ENCODE peak calls at places on chromosomes 11 and 22, in five cellular contexts. One of them, this sample, is unnamed.

GRCh38 chr11:36388086-36388485 is 92.0 kb downstream of the PRR5L start:
- DNase-seq in astrocyte of the spinal cord: no peak
- DNase-seq in tibial nerve: no peak
- DNase-seq in Calu3: no peak
- DNase-seq in neural crest cell: no peak
- DNase-seq in this sample: no peak

GRCh38 chr11:99015634-99016454 is 4.9 kb upstream of the CNTN5 start:
- DNase-seq in astrocyte of the spinal cord: peak; percentile 62
- DNase-seq in tibial nerve: peak; percentile 34
- DNase-seq in Calu3: no peak
- DNase-seq in neural crest cell: no peak
- DNase-seq in this sample: no peak

GRCh38 chr11:83159901-83160865 is 3.3 kb downstream of the PCF11 start:
- DNase-seq in astrocyte of the spinal cord: peak; percentile 27
- DNase-seq in tibial nerve: no peak
- DNase-seq in Calu3: peak; percentile 34
- DNase-seq in neural crest cell: no peak
- DNase-seq in this sample: no peak

GRCh38 chr22:30873086-30873650 is 95.4 kb downstream of the MORC2 start:
- DNase-seq in astrocyte of the spinal cord: no peak
- DNase-seq in tibial nerve: no peak
- DNase-seq in Calu3: no peak
- DNase-seq in neural crest cell: no peak
- DNase-seq in this sample: peak; percentile 7

GRCh38 chr11:2995091-2995561 is 3.0 kb upstream of the NAP1L4 start:
- DNase-seq in astrocyte of the spinal cord: no peak
- DNase-seq in tibial nerve: no peak
- DNase-seq in Calu3: no peak
- DNase-seq in neural crest cell: no peak
- DNase-seq in this sample: no peak

GRCh38 chr11:47398551-47398950 is 9.8 kb upstream of the SLC39A13 start:
- DNase-seq in astrocyte of the spinal cord: no peak
- DNase-seq in tibial nerve: no peak
- DNase-seq in Calu3: no peak
- DNase-seq in neural crest cell: no peak
- DNase-seq in this sample: no peak

GRCh38 chr22:43570531-43571144 is 158.8 kb downstream of the MPPED1 start:
- DNase-seq in astrocyte of the spinal cord: no peak
- DNase-seq in tibial nerve: no peak
- DNase-seq in Calu3: no peak
- DNase-seq in neural crest cell: no peak
- DNase-seq in this sample: no peak

GRCh38 chr11:70203749-70204465 is 811 bp downstream of the FADD start:
- DNase-seq in astrocyte of the spinal cord: peak; percentile 89
- DNase-seq in tibial nerve: peak; percentile 75
- DNase-seq in Calu3: peak; percentile 83
- DNase-seq in neural crest cell: peak; percentile 26
- DNase-seq in this sample: peak; percentile 77

GRCh38 chr11:72078477-72078876 is 1.9 kb downstream of the NUMA1 start:
- DNase-seq in astrocyte of the spinal cord: no peak
- DNase-seq in tibial nerve: no peak
- DNase-seq in Calu3: no peak
- DNase-seq in neural crest cell: no peak
- DNase-seq in this sample: no peak

GRCh38 chr11:72072348-72072747 is 8.0 kb downstream of the NUMA1 start:
- DNase-seq in astrocyte of the spinal cord: peak; percentile 83
- DNase-seq in tibial nerve: no peak
- DNase-seq in Calu3: peak; percentile 33
- DNase-seq in neural crest cell: no peak
- DNase-seq in this sample: no peak

GRCh38 chr11:72070486-72070885 is 9.9 kb downstream of the NUMA1 start:
- DNase-seq in astrocyte of the spinal cord: no peak
- DNase-seq in tibial nerve: no peak
- DNase-seq in Calu3: no peak
- DNase-seq in neural crest cell: no peak
- DNase-seq in this sample: no peak

GRCh38 chr11:72075756-72076155 is 4.6 kb downstream of the NUMA1 start:
- DNase-seq in astrocyte of the spinal cord: no peak
- DNase-seq in tibial nerve: no peak
- DNase-seq in Calu3: no peak
- DNase-seq in neural crest cell: no peak
- DNase-seq in this sample: no peak

DNA sequence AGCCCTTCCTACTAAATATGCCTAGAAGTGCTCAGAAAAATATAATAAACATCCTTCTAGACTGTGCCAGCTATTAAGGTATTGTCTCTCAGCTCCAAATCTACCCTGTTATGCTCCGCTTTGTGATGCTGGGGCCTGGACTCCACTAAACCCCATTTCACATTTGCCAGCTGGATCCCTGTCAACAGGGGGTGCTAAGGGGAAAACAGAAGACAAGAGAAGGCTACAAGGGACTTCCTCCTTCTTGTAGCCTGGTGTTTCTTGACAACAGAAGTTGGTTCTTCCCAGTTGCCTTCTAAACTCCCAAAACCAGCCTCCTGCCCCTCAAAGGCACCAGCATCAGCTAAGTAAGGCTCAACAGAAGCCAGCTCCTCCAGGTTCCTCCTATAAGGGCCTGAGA is 5.2 kb downstream of the NUMA1 start:
- DNase-seq in astrocyte of the spinal cord: no peak
- DNase-seq in tibial nerve: peak; percentile 31
- DNase-seq in Calu3: peak; percentile 23
- DNase-seq in neural crest cell: no peak
- DNase-seq in this sample: no peak
- TF ChIP-seq CTCF in astrocyte of the spinal cord: no peak
- TF ChIP-seq CTCF in tibial nerve: no peak
- TF ChIP-seq CTCF in Calu3: no peak
- TF ChIP-seq CTCF in neural crest cell: no peak
- TF ChIP-seq CTCF in this sample: no peak

GRCh38 chr11:13150487-13150886 is 127.1 kb upstream of the BMAL1 start:
- DNase-seq in astrocyte of the spinal cord: no peak
- DNase-seq in tibial nerve: no peak
- DNase-seq in Calu3: no peak
- DNase-seq in neural crest cell: no peak
- DNase-seq in this sample: no peak

GRCh38 chr11:13152264-13152663 is 125.3 kb upstream of the BMAL1 start:
- DNase-seq in astrocyte of the spinal cord: no peak
- DNase-seq in tibial nerve: no peak
- DNase-seq in Calu3: no peak
- DNase-seq in neural crest cell: no peak
- DNase-seq in this sample: no peak

GRCh38 chr11:13149991-13150390 is 127.6 kb upstream of the BMAL1 start:
- DNase-seq in astrocyte of the spinal cord: no peak
- DNase-seq in tibial nerve: no peak
- DNase-seq in Calu3: no peak
- DNase-seq in neural crest cell: no peak
- DNase-seq in this sample: no peak

DNA sequence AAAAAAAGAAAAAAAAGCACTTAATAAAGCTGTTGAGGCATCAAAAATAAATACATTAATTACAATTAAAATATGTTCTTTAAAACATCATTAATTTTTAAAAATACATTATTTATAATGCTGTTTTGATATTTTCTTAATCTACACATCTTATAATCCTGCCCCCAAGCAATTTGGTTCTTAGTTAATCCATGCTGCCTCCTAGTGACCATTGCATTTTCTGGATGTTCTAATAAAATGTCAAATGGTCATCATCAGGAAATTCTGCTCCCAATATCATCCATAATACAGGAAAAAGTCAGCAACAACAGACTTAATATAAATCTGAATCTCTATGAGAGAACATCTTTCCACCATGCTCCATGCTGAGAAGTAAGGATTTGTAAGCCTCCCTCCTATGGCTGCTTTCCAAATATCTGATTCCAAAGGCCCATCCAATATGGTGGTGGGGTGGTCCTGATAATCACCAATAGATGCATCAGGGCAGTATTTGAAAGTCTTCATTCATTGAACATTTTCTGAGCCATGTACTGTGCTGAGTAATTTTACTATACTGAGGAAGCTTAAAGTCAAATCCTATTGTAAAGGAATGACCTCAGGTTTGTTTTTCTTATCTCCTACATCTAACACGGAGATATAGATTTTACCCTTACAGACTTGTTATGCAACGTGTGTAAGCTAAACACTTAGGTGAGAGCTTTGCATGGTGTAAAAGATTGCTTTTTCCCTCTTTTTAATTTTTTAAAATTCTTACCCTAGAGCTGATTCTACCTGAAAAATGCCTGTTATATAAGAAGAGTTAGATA is 124.7 kb upstream of the BMAL1 start:
- DNase-seq in astrocyte of the spinal cord: peak; percentile 38
- DNase-seq in tibial nerve: no peak
- DNase-seq in Calu3: no peak
- DNase-seq in neural crest cell: no peak
- DNase-seq in this sample: no peak
- TF ChIP-seq CTCF in astrocyte of the spinal cord: peak; percentile 66
- TF ChIP-seq CTCF in tibial nerve: no peak
- TF ChIP-seq CTCF in Calu3: no peak
- TF ChIP-seq CTCF in neural crest cell: peak; percentile 66
- TF ChIP-seq CTCF in this sample: no peak

GRCh38 chr11:119641991-119642745 is 86.8 kb downstream of the NECTIN1 start:
- DNase-seq in astrocyte of the spinal cord: no peak
- DNase-seq in tibial nerve: no peak
- DNase-seq in Calu3: peak; percentile 33
- DNase-seq in neural crest cell: no peak
- DNase-seq in this sample: no peak
- TF ChIP-seq CTCF in astrocyte of the spinal cord: peak; percentile 53
- TF ChIP-seq CTCF in tibial nerve: peak; percentile 18
- TF ChIP-seq CTCF in Calu3: peak; percentile 70
- TF ChIP-seq CTCF in neural crest cell: peak; percentile 64
- TF ChIP-seq CTCF in this sample: peak; percentile 56

GRCh38 chr22:33796494-33796893 is 123.8 kb downstream of the LARGE1 start:
- DNase-seq in astrocyte of the spinal cord: no peak
- DNase-seq in tibial nerve: no peak
- DNase-seq in Calu3: no peak
- DNase-seq in neural crest cell: no peak
- DNase-seq in this sample: no peak
- TF ChIP-seq CTCF in astrocyte of the spinal cord: no peak
- TF ChIP-seq CTCF in tibial nerve: no peak
- TF ChIP-seq CTCF in Calu3: no peak
- TF ChIP-seq CTCF in neural crest cell: peak; percentile 24
- TF ChIP-seq CTCF in this sample: no peak

GRCh38 chr11:69160296-69161116 is 4.8 kb downstream of the SMIM38 start:
- DNase-seq in astrocyte of the spinal cord: no peak
- DNase-seq in tibial nerve: no peak
- DNase-seq in Calu3: no peak
- DNase-seq in neural crest cell: no peak
- DNase-seq in this sample: no peak

GRCh38 chr11:69162505-69162904 is 6.8 kb downstream of the SMIM38 start:
- DNase-seq in astrocyte of the spinal cord: no peak
- DNase-seq in tibial nerve: no peak
- DNase-seq in Calu3: no peak
- DNase-seq in neural crest cell: no peak
- DNase-seq in this sample: no peak

GRCh38 chr11:69158301-69159152 is 2.8 kb downstream of the SMIM38 start:
- DNase-seq in astrocyte of the spinal cord: no peak
- DNase-seq in tibial nerve: no peak
- DNase-seq in Calu3: no peak
- DNase-seq in neural crest cell: no peak
- DNase-seq in this sample: no peak

GRCh38 chr11:69159153-69159850 is 3.6 kb downstream of the SMIM38 start:
- DNase-seq in astrocyte of the spinal cord: no peak
- DNase-seq in tibial nerve: no peak
- DNase-seq in Calu3: no peak
- DNase-seq in neural crest cell: no peak
- DNase-seq in this sample: no peak

DNA sequence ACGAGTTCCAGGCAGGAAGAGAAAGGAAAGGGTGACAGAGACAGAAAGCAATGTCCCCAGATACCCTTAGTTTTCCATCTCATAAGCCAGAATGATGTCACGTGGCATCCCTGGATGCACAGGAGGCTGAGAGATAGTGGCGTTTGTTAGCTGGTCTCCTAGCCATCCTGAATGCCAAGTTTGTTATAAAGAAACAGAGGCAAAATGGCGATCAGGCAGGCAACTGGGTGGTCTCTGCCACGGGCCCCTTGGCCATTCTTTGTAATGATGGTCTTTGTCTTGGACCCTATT is 5.3 kb downstream of the SMIM38 start:
- DNase-seq in astrocyte of the spinal cord: no peak
- DNase-seq in tibial nerve: no peak
- DNase-seq in Calu3: no peak
- DNase-seq in neural crest cell: no peak
- DNase-seq in this sample: no peak
- TF ChIP-seq CTCF in astrocyte of the spinal cord: no peak
- TF ChIP-seq CTCF in tibial nerve: no peak
- TF ChIP-seq CTCF in Calu3: no peak
- TF ChIP-seq CTCF in neural crest cell: no peak
- TF ChIP-seq CTCF in this sample: no peak

DNA sequence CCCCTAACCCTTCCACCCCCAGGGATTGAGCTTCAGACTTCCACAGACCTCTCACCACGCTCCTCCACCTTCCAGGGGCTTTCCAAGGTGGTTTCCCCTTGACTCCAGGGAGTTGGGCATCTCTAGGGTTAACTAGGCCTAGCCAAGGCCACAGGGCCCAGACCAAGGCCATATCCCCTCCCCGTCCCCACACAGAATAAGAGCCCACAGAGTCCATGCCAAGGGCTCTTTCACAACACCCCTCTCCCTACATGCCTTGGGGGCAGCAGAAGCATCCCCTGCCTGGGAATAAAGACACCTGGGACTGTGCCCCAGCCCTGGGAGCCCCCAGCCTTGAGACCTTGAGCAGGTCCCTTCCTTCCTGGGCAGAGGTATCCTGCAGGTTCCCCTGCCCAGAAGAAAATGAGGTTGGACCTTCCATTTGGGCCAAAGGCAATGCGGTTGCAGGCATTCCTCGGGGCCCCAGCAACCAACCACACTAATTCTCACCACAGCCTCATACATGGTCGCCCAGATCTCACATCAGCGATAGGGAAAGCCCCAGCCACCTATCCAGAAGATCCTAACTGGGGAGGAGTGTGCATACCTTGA is 1.8 kb downstream of the GDPD5 start:
- DNase-seq in astrocyte of the spinal cord: no peak
- DNase-seq in tibial nerve: no peak
- DNase-seq in Calu3: no peak
- DNase-seq in neural crest cell: no peak
- DNase-seq in this sample: no peak
- TF ChIP-seq CTCF in astrocyte of the spinal cord: no peak
- TF ChIP-seq CTCF in tibial nerve: no peak
- TF ChIP-seq CTCF in Calu3: no peak
- TF ChIP-seq CTCF in neural crest cell: no peak
- TF ChIP-seq CTCF in this sample: no peak